ENCODE peak calls at places on chromosomes 16 and 17, in five cellular contexts. R is stomach, V is heart right ventricle, U is mammary epithelial cell, S is cardiac muscle cell. G is an unnamed sample.

GRCh38 chr16:67237396-67238277 is 9.6 kb downstream of the FHOD1 start:
- DNase-seq in R (no peak), V (no peak), U (no peak), S (no peak), G (peak; percentile 38)

GRCh38 chr17:8152112-8152775 is at the start of gene PER1:
- DNase-seq in R (peak; percentile 97), V (peak; percentile 96), U (peak; percentile 96), S (peak; percentile 96), G (peak; percentile 99)

GRCh38 chr17:42365136-42365535 is 23.1 kb downstream of the STAT3 start:
- DNase-seq in R (no peak), V (no peak), U (peak; percentile 26), S (no peak), G (peak; percentile 57)

GRCh38 chr17:14396542-14396941 is 95.7 kb downstream of the HS3ST3B1 start:
- DNase-seq in R (no peak), V (no peak), U (no peak), S (no peak), G (no peak)

GRCh38 chr17:52207786-52208185 is 49.3 kb upstream of the CA10 start:
- DNase-seq in R (no peak), V (no peak), U (no peak), S (no peak), G (no peak)

GRCh38 chr16:67982011-67982696 is 1.9 kb upstream of the DPEP3 start:
- DNase-seq in R (no peak), V (no peak), U (no peak), S (no peak), G (no peak)

GRCh38 chr16:21501869-21502667 is 97.3 kb upstream of the METTL9 start:
- DNase-seq in R (peak; percentile 95), V (peak; percentile 92), U (peak; percentile 99), S (peak; percentile 98), G (peak; percentile 91)

GRCh38 chr16:66508261-66508913 is 41.5 kb downstream of the TK2 start:
- DNase-seq in R (peak; percentile 37), V (no peak), U (peak; percentile 94), S (no peak), G (no peak)

GRCh38 chr17:44776628-44777393 is 18.0 kb downstream of the ADAM11 start:
- DNase-seq in R (no peak), V (no peak), U (no peak), S (no peak), G (no peak)

GRCh38 chr16:1534021-1535020 is 855 bp downstream of the TMEM204 start:
- DNase-seq in R (no peak), V (no peak), U (no peak), S (no peak), G (peak; percentile 82)

GRCh38 chr17:45269912-45270311 is 8.0 kb upstream of the SPATA32 start:
- DNase-seq in R (no peak), V (no peak), U (no peak), S (no peak), G (no peak)

GRCh38 chr16:74497761-74498160 is 76.5 kb upstream of the CLEC18B start:
- DNase-seq in R (no peak), V (no peak), U (no peak), S (no peak), G (no peak)

GRCh38 chr17:82232876-82233785 is 4.3 kb downstream of the SLC16A3 start:
- DNase-seq in R (no peak), V (no peak), U (no peak), S (no peak), G (peak; percentile 79)

GRCh38 chr16:58249388-58249779 is 45.4 kb downstream of the PRSS54 start:
- DNase-seq in R (no peak), V (no peak), U (no peak), S (no peak), G (no peak)

GRCh38 chr16:31913668-31914067 is 40.1 kb downstream of the ZNF267 start:
- DNase-seq in R (no peak), V (no peak), U (no peak), S (no peak), G (no peak)
- H3K9me3 ChIP-seq in R (peaks cover 99% of the 10 kb centered on the region), V (peaks cover 75% of the 10 kb centered on the region), U (peaks cover 84% of the 10 kb centered on the region), S (peaks cover 33% of the 10 kb centered on the region), G (peaks cover 23% of the 10 kb centered on the region)

GRCh38 chr17:56926704-56927103 is 12.9 kb upstream of the TRIM25 start:
- DNase-seq in R (no peak), V (no peak), U (no peak), S (no peak), G (no peak)

GRCh38 chr17:56926270-56926669 is 12.4 kb upstream of the TRIM25 start:
- DNase-seq in R (no peak), V (no peak), U (no peak), S (no peak), G (no peak)

GRCh38 chr17:56928586-56928985 is 14.7 kb upstream of the TRIM25 start:
- DNase-seq in R (no peak), V (no peak), U (no peak), S (no peak), G (no peak)

GRCh38 chr17:56930739-56931337 is 17.0 kb upstream of the TRIM25 start:
- DNase-seq in R (no peak), V (no peak), U (no peak), S (no peak), G (no peak)

GRCh38 chr17:56929362-56929969 is 15.6 kb upstream of the TRIM25 start:
- DNase-seq in R (no peak), V (no peak), U (no peak), S (no peak), G (no peak)
- H3K9me3 ChIP-seq in R (peaks cover 13% of the 10 kb centered on the region), V (peaks cover 3% of the 10 kb centered on the region), U (peaks cover 6% of the 10 kb centered on the region), S (peaks cover 3% of the 10 kb centered on the region), G (no peaks in the 10 kb centered on the region)

GRCh38 chr17:35499548-35499947 is 37.9 kb downstream of the SLFN12L start:
- DNase-seq in R (no peak), V (no peak), U (no peak), S (no peak), G (no peak)

GRCh38 chr17:35493040-35493439 is 44.4 kb downstream of the SLFN12L start:
- DNase-seq in R (no peak), V (no peak), U (no peak), S (no peak), G (no peak)

GRCh38 chr17:35491417-35491816 is 42.9 kb upstream of the SLFN13 start:
- DNase-seq in R (no peak), V (no peak), U (no peak), S (no peak), G (no peak)

GRCh38 chr17:35498429-35499178 is 38.9 kb downstream of the SLFN12L start:
- DNase-seq in R (no peak), V (no peak), U (no peak), S (no peak), G (no peak)

DNA sequence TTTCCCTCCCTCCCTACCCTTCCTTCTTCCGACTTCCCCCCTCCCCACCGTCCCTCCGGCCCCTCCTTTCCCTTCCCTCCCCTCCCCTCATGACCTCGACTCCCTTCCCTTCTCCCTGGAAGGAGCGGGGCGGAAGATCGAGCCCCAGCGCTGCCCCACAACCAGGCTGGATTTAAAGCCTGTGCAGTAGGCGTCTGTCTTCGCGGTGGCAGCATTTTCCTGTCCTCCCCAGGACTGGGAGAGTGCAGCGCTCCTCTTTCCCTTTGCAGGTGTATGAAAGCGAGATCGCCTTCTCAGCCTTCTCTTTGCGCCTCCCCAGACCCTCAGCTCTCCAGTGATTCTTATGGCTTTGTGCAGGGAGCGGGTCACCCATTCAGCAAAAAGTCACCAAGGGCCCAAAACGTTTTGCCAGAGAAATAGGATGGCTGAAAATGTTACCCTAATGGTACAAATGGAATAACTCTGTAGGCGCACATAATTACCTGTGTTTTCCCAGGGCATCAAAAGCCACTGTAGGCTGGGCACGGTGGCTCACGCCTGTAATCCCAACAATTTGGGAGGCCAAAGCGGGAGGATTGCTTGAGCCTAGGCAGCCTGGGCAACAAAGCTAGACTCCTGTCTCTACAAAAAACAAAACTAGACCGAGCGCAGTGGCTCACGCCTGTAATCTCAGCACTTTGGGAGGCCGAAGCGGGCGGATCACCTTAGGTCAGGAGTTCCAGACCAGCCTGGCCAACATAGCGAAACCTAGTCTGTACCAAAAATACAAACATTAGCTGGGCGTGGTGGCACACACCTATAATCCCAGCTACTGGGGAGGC is 40.8 kb downstream of the SLFN12L start:
- DNase-seq in R (no peak), V (no peak), U (no peak), S (no peak), G (no peak)
- H3K9me3 ChIP-seq in R (no peaks in the 10 kb centered on the region), V (no peaks in the 10 kb centered on the region), U (no peaks in the 10 kb centered on the region), S (no peaks in the 10 kb centered on the region), G (no peaks in the 10 kb centered on the region)

DNA sequence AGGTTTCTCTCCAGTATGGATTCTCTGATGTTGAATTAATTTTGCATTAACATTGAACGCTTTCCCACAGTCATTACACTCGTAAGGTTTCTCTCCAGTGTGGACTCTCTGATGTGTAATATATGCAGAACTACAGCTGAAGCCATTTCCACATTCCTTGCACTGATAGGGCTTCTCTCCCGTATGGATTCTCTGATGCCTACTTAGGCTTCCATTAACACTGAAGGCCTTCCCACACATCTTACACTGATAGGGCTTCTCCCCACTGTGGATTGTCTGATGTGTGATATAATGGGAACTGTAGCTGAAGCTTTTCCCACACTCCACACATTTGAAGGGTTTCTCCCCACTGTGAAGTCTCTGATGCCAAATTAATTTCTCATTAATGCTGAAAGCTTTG is 7.2 kb upstream of the TLE7 start:
- DNase-seq in R (no peak), V (no peak), U (no peak), S (no peak), G (no peak)
- H3K9me3 ChIP-seq in R (peaks cover 99% of the 10 kb centered on the region), V (peaks cover 65% of the 10 kb centered on the region), U (peaks cover 48% of the 10 kb centered on the region), S (peaks cover 8% of the 10 kb centered on the region), G (peaks cover 27% of the 10 kb centered on the region)

GRCh38 chr16:88282221-88283041 is 100.3 kb upstream of the ZNF469 start:
- DNase-seq in R (no peak), V (no peak), U (peak; percentile 79), S (no peak), G (no peak)
- H3K9me3 ChIP-seq in R (peaks cover 17% of the 10 kb centered on the region), V (peaks cover 10% of the 10 kb centered on the region), U (peaks cover 23% of the 10 kb centered on the region), S (no peaks in the 10 kb centered on the region), G (peaks cover 3% of the 10 kb centered on the region)